ENCODE peak calls at places on chromosomes 12 and 14, in seven cellular contexts. E is GM23248; W is RWPE1; S is GM10248; M is LHCN-M2; K is adipocyte; X is stimulated activated CD8-positive, alpha-beta memory T cell treated with anti-CD3 and anti-CD28 coated beads, Interleukin-12 subunit alpha, Interleukin-12 subunit beta, amount 100 ng/mL, for 1 hour. C is an unnamed sample.

GRCh38 chr12:74415633-74416032 is 122.0 kb upstream of the ATXN7L3B start:
- DNase-seq in E (peak; percentile 46), W (peak; percentile 25), S (peak; percentile 7), M (peak; percentile 9), K (peak; percentile 47), X (no peak), C (peak; percentile 26)

GRCh38 chr12:47802312-47802711 is 17.4 kb downstream of the HDAC7 start:
- DNase-seq in E (peak; percentile 30), W (no peak), S (no peak), M (no peak), K (no peak), X (no peak), C (no peak)

GRCh38 chr14:103576371-103577024 is 13.7 kb downstream of the COA8 start:
- DNase-seq in E (peak; percentile 97), W (peak; percentile 85), S (no peak), M (peak; percentile 85), K (peak; percentile 96), X (no peak), C (peak; percentile 13)

GRCh38 chr14:103880334-103880985 is 33.1 kb upstream of the PPP1R13B start:
- DNase-seq in E (peak; percentile 78), W (peak; percentile 34), S (no peak), M (peak; percentile 54), K (peak; percentile 83), X (peak; percentile 23), C (no peak)

GRCh38 chr14:103126873-103127304 is 3.6 kb downstream of the TNFAIP2 start:
- DNase-seq in E (peak; percentile 46), W (peak; percentile 55), S (no peak), M (no peak), K (peak; percentile 66), X (no peak), C (no peak)

GRCh38 chr14:94974893-94975292 is 182.4 kb downstream of the DICER1 start:
- DNase-seq in E (no peak), W (no peak), S (no peak), M (no peak), K (no peak), X (no peak), C (no peak)

GRCh38 chr14:57486767-57487379 is 6.8 kb downstream of the CCDC198 start:
- DNase-seq in E (peak; percentile 62), W (peak; percentile 50), S (no peak), M (peak; percentile 43), K (peak; percentile 68), X (no peak), C (peak; percentile 43)

GRCh38 chr12:50070314-50071060 is 13.1 kb downstream of the ASIC1 start:
- DNase-seq in E (peak; percentile 85), W (peak; percentile 64), S (peak; percentile 77), M (peak; percentile 79), K (peak; percentile 93), X (peak; percentile 49), C (peak; percentile 19)

GRCh38 chr14:83556746-83557460 is 1973.0 kb upstream of the FLRT2 start:
- DNase-seq in E (peak; percentile 2), W (no peak), S (no peak), M (peak; percentile 89), K (peak; percentile 66), X (no peak), C (no peak)

GRCh38 chr12:68835333-68835908 is 27.4 kb downstream of the MDM2 start:
- DNase-seq in E (no peak), W (no peak), S (no peak), M (no peak), K (no peak), X (no peak), C (no peak)

GRCh38 chr12:6459004-6459337 is 7.1 kb downstream of the TAPBPL start:
- DNase-seq in E (no peak), W (no peak), S (no peak), M (peak; percentile 31), K (no peak), X (no peak), C (no peak)

GRCh38 chr12:123950476-123951169 is 22.0 kb downstream of the CCDC92 start:
- DNase-seq in E (no peak), W (no peak), S (no peak), M (no peak), K (no peak), X (no peak), C (no peak)

GRCh38 chr12:50986961-50987737 is 34.8 kb downstream of the HIGD1C start:
- DNase-seq in E (peak; percentile 75), W (peak; percentile 18), S (peak; percentile 35), M (peak; percentile 70), K (peak; percentile 85), X (no peak), C (no peak)

GRCh38 chr12:89863332-89863938 is 154.8 kb upstream of the ATP2B1 start:
- DNase-seq in E (no peak), W (no peak), S (peak; percentile 31), M (peak; percentile 27), K (no peak), X (peak; percentile 27), C (no peak)

GRCh38 chr12:108689314-108690190 is 41.8 kb downstream of the CORO1C start:
- DNase-seq in E (peak; percentile 54), W (no peak), S (no peak), M (peak; percentile 68), K (peak; percentile 60), X (no peak), C (peak; percentile 27)

GRCh38 chr14:100341301-100342031 is 18.3 kb downstream of the SLC25A47 start:
- DNase-seq in E (peak; percentile 72), W (peak; percentile 27), S (peak; percentile 75), M (peak; percentile 59), K (peak; percentile 59), X (no peak), C (no peak)

GRCh38 chr12:131737485-131737827 is 26.6 kb downstream of the SFSWAP start:
- DNase-seq in E (no peak), W (no peak), S (no peak), M (no peak), K (no peak), X (no peak), C (no peak)

GRCh38 chr12:32926356-32926755 is 29.8 kb upstream of the PKP2 start:
- DNase-seq in E (no peak), W (no peak), S (no peak), M (no peak), K (no peak), X (no peak), C (no peak)

GRCh38 chr14:103207038-103207403 is 83.8 kb downstream of the TNFAIP2 start:
- DNase-seq in E (peak; percentile 97), W (no peak), S (no peak), M (no peak), K (peak; percentile 85), X (no peak), C (no peak)